ENCODE peak calls at places on chromosomes 11 and 22, in four cellular contexts. One of them, this sample, is unnamed.
A peak's percentile ranks its signal among the peaks of the same experiment; 100 is the strongest.

GRCh38 chr11:33624082-33624481 is 76.5 kb downstream of the C11orf91 start:
- DNase-seq in HepG2: no peak
- DNase-seq in A549: no peak
- DNase-seq in GM12878: no peak
- DNase-seq in this sample: no peak

GRCh38 chr11:22192289-22192641 is 620 bp upstream of the ANO5 start:
- DNase-seq in HepG2: peak; percentile 12
- DNase-seq in A549: peak; percentile 66
- DNase-seq in GM12878: no peak
- DNase-seq in this sample: peak; percentile 19

GRCh38 chr22:30435674-30436126 is 10.1 kb downstream of the MTFP1 start:
- DNase-seq in A549: no peak
- DNase-seq in HepG2: no peak
- DNase-seq in GM12878: no peak
- DNase-seq in this sample: peak; percentile 28

GRCh38 chr22:26589845-26590524 is at the start of gene TPST2:
- DNase-seq in A549: peak; percentile 33
- DNase-seq in HepG2: peak; percentile 38
- DNase-seq in GM12878: no peak
- DNase-seq in this sample: peak; percentile 86

GRCh38 chr22:50089231-50090140 is at the start of gene MOV10L1:
- DNase-seq in HepG2: no peak
- DNase-seq in GM12878: no peak
- DNase-seq in A549: no peak
- DNase-seq in this sample: peak; percentile 54

GRCh38 chr11:8361664-8362210 is 98.1 kb upstream of the LMO1 start:
- DNase-seq in HepG2: no peak
- DNase-seq in GM12878: no peak
- DNase-seq in A549: no peak
- DNase-seq in this sample: no peak

GRCh38 chr22:36355362-36355761 is 32.4 kb downstream of the MYH9 start:
- DNase-seq in HepG2: no peak
- DNase-seq in GM12878: no peak
- DNase-seq in A549: no peak
- DNase-seq in this sample: no peak

GRCh38 chr11:128365044-128365443 is 222.3 kb downstream of the ETS1 start:
- DNase-seq in HepG2: peak; percentile 12
- DNase-seq in A549: no peak
- DNase-seq in GM12878: no peak
- DNase-seq in this sample: peak; percentile 7

GRCh38 chr11:87493516-87493915 is 455.8 kb downstream of the TMEM135 start:
- DNase-seq in HepG2: no peak
- DNase-seq in A549: no peak
- DNase-seq in GM12878: no peak
- DNase-seq in this sample: no peak

GRCh38 chr11:16856022-16856471 is 117.6 kb downstream of the C11orf58 start:
- DNase-seq in A549: no peak
- DNase-seq in GM12878: no peak
- DNase-seq in HepG2: no peak
- DNase-seq in this sample: no peak

GRCh38 chr11:119066481-119066880 is 1.1 kb upstream of the VPS11 start:
- DNase-seq in A549: no peak
- DNase-seq in HepG2: no peak
- DNase-seq in GM12878: no peak
- DNase-seq in this sample: peak; percentile 20

GRCh38 chr11:34419158-34419557 is 19.6 kb upstream of the CAT start:
- DNase-seq in A549: no peak
- DNase-seq in HepG2: no peak
- DNase-seq in GM12878: no peak
- DNase-seq in this sample: no peak

GRCh38 chr22:29149841-29150555 is 55.7 kb upstream of the EMID1 start:
- DNase-seq in GM12878: no peak
- DNase-seq in A549: no peak
- DNase-seq in HepG2: peak; percentile 50
- DNase-seq in this sample: no peak

GRCh38 chr22:20990184-20991180 is 8.4 kb downstream of the LZTR1 start:
- DNase-seq in GM12878: no peak
- DNase-seq in HepG2: no peak
- DNase-seq in A549: no peak
- DNase-seq in this sample: no peak

GRCh38 chr11:66492161-66492865 is 12.1 kb downstream of the DPP3 start:
- DNase-seq in A549: no peak
- DNase-seq in GM12878: no peak
- DNase-seq in HepG2: no peak
- DNase-seq in this sample: no peak

GRCh38 chr11:107182983-107183382 is 164.7 kb upstream of the GUCY1A2 start:
- DNase-seq in HepG2: no peak
- DNase-seq in A549: no peak
- DNase-seq in GM12878: no peak
- DNase-seq in this sample: no peak

GRCh38 chr11:100890779-100891178 is 203.7 kb downstream of the ARHGAP42 start:
- DNase-seq in A549: no peak
- DNase-seq in GM12878: no peak
- DNase-seq in HepG2: no peak
- DNase-seq in this sample: no peak

GRCh38 chr11:99555506-99555905 is 534.8 kb downstream of the CNTN5 start:
- DNase-seq in GM12878: no peak
- DNase-seq in A549: no peak
- DNase-seq in HepG2: no peak
- DNase-seq in this sample: no peak

GRCh38 chr11:127791844-127792243 is 791.3 kb upstream of the KIRREL3 start:
- DNase-seq in A549: no peak
- DNase-seq in HepG2: no peak
- DNase-seq in GM12878: no peak
- DNase-seq in this sample: no peak

GRCh38 chr11:80280737-80281136 is 839.9 kb upstream of the TENM4 start:
- DNase-seq in A549: no peak
- DNase-seq in GM12878: no peak
- DNase-seq in HepG2: no peak
- DNase-seq in this sample: no peak

GRCh38 chr11:11899401-11899800 is 57.6 kb downstream of the USP47 start:
- DNase-seq in A549: no peak
- DNase-seq in GM12878: no peak
- DNase-seq in HepG2: no peak
- DNase-seq in this sample: no peak

GRCh38 chr11:125404136-125404810 is 91.8 kb downstream of the FEZ1 start:
- DNase-seq in GM12878: no peak
- DNase-seq in HepG2: no peak
- DNase-seq in A549: no peak
- DNase-seq in this sample: no peak

GRCh38 chr11:16098827-16099226 is 257.5 kb downstream of the SOX6 start:
- DNase-seq in HepG2: no peak
- DNase-seq in A549: no peak
- DNase-seq in GM12878: no peak
- DNase-seq in this sample: no peak

GRCh38 chr11:134275534-134276395 is at the start of gene GLB1L3:
- DNase-seq in HepG2: no peak
- DNase-seq in A549: peak; percentile 21
- DNase-seq in GM12878: no peak
- DNase-seq in this sample: peak; percentile 57

GRCh38 chr11:87926250-87926970 is 248.8 kb downstream of the RAB38 start:
- DNase-seq in GM12878: no peak
- DNase-seq in A549: no peak
- DNase-seq in HepG2: no peak
- DNase-seq in this sample: no peak

DNA sequence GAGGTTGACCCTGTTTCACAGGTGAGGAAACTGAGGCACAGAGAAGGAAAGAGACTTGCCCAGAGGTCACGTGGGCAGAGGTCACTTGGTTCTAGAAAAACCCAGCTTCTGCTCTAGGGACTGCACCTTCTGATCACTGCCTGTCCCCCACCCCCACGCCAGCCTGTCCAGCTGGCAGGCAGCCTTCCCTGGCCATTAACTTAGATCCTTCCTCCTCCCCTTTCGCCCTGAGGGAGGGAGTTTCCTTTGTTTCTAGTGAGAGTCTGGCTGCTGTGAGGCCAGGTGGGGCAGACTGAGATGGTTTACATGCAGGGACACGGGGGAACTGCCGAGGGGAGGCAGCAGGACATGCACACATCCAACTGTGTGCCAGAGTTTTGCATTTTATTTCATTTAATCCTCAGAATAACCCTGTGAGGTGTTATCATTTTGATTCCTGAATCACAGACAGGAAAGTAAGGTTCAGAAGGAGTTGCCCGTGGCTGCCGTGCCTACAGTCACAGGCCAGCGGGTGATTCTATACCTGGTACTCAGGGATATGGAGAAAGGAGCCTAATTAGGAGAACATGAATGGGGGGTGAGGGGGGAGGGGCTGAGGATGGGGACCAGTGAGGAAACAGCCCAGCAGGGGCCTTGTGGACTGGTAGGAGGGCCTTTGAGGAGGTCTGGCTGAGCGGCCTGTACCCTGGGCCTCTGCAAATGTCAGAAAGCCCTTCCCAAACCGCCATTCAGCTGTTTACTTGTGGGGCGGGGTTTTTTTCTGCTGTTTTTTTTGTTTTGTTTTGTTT is 3.4 kb downstream of the FAM83F start:
- DNase-seq in GM12878: no peak
- DNase-seq in HepG2: no peak
- DNase-seq in A549: peak; percentile 18
- DNase-seq in this sample: no peak
- TF ChIP-seq CHD4 in GM12878: no peak
- TF ChIP-seq CHD4 in HepG2: no peak
- TF ChIP-seq CHD4 in A549: no peak
- TF ChIP-seq CHD4 in this sample: no peak

DNA sequence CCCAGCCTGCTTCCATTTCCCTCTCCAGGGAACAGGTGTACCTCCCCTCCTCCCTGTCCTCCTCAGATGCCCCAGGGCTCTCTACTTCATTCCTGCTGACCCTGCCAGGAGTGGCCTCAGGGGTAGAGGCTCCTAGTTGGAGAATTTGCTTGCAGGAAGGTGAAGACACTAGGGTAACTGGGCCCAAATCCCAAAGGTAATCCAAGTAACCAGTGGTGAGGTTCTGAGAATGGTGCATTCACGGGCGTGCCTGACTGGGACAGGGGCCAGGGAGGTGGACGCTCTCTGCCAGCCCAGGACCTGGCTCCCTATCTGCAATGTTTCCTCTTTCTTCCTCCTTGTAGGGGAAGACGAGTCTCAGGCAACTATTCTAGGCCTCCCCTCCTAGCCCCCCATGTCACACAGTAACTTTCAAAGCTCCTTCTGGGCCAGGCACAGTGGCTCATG is 2.9 kb downstream of the SLC35C1 start:
- DNase-seq in GM12878: no peak
- DNase-seq in A549: no peak
- DNase-seq in HepG2: no peak
- DNase-seq in this sample: no peak
- H3K4me3 ChIP-seq in GM12878: peak overlapping the region; percentile 100
- H3K4me3 ChIP-seq in A549: no peak overlapping the region
- H3K4me3 ChIP-seq in HepG2: no peak overlapping the region
- H3K4me3 ChIP-seq in this sample: no peak overlapping the region

GRCh38 chr11:250740-251299 is 14.0 kb downstream of the PSMD13 start:
- DNase-seq in HepG2: no peak
- DNase-seq in GM12878: no peak
- DNase-seq in A549: peak; percentile 30
- DNase-seq in this sample: peak; percentile 76
- TF ChIP-seq CHD4 in HepG2: no peak
- TF ChIP-seq CHD4 in GM12878: no peak
- TF ChIP-seq CHD4 in A549: no peak
- TF ChIP-seq CHD4 in this sample: no peak

GRCh38 chr22:41561335-41561734 is 525 bp downstream of the CSDC2 start:
- DNase-seq in GM12878: no peak
- DNase-seq in A549: no peak
- DNase-seq in HepG2: no peak
- DNase-seq in this sample: no peak
- H3K4me3 ChIP-seq in GM12878: no peak overlapping the region
- H3K4me3 ChIP-seq in A549: peak overlapping the region; percentile 32
- H3K4me3 ChIP-seq in HepG2: peak overlapping the region; percentile 34
- H3K4me3 ChIP-seq in this sample: no peak overlapping the region

DNA sequence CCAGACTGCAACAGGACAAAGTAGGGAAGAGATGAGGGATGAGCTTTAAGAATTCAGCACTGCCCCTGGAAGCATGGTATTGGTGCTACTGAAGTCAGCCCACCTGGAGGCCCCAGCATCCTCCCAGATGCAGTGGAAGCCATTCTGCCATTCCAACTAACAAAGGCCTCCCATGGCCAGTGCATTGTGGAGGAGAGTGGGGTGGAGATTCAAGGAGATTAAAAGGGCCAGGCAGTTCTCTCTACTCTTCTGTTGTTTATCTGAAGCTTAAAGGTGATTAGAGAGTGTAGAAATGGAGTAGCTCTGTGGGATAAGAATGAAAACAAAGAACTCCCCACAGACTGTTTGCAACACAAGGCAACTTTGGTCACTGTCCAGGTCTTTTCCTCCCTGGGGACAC is 24.1 kb upstream of the TSKU start:
- DNase-seq in HepG2: no peak
- DNase-seq in A549: no peak
- DNase-seq in GM12878: no peak
- DNase-seq in this sample: no peak
- TF ChIP-seq CHD4 in HepG2: no peak
- TF ChIP-seq CHD4 in A549: no peak
- TF ChIP-seq CHD4 in GM12878: no peak
- TF ChIP-seq CHD4 in this sample: no peak

DNA sequence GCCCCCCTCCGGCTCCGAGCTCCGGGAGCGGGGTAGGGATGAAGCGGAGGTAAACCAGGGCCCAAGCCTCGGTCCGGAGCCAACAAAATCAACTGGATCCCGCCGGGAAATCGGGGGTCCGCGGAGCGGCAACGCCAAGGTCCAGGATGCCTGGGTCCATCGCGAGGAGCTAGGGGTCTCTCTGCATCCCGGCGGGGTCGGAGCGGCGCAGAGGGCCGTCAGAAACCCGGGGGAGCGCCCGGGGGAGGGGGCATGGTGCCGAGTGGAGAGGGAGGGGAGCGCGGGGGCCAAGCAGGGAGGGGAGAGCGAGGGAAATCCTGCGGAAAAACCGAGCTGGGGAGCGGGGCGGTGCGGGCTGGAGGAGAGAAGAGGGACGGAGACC is 51.8 kb downstream of the SLC22A12 start:
- DNase-seq in GM12878: no peak
- DNase-seq in HepG2: no peak
- DNase-seq in A549: no peak
- DNase-seq in this sample: no peak
- H3K4me3 ChIP-seq in GM12878: no peak overlapping the region
- H3K4me3 ChIP-seq in HepG2: no peak overlapping the region
- H3K4me3 ChIP-seq in A549: peak overlapping the region; percentile 38
- H3K4me3 ChIP-seq in this sample: no peak overlapping the region

DNA sequence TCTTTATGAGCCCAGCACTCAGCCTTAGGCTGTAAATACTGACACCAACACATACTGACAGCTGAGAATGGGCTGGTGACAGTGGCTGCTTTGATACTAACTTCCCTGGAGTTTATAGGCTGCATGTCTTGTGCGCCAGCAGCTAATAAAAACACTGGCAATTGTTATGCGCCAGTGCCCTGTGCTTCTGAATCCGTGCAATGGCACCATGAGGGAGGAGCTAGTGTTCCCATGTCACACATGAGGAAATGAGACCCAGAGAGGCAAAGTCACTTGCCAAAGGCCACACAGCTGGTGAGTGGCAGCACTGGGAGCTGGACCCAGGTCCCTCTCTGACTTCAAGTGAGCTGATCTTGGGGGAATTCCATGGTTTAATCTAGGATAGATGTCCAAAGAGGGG is 23.8 kb downstream of the SHISAL1 start:
- DNase-seq in GM12878: no peak
- DNase-seq in A549: no peak
- DNase-seq in HepG2: peak; percentile 8
- DNase-seq in this sample: no peak
- TF ChIP-seq CHD4 in GM12878: no peak
- TF ChIP-seq CHD4 in A549: no peak
- TF ChIP-seq CHD4 in HepG2: no peak
- TF ChIP-seq CHD4 in this sample: no peak

This sample was measured in K562.